ENCODE peak calls at places on chromosomes 7 and 10, in five cellular contexts. One of them, this sample, is unnamed.

GRCh38 chr10:110529596-110530011 is 31.9 kb downstream of the DUSP5 start:
- DNase-seq in esophagus squamous epithelium: no peak
- DNase-seq in AG08395: no peak
- DNase-seq in stimulated activated CD4-positive, alpha-beta T cell treated with anti-CD3 and anti-CD28 coated beads, Interleukin-4, amount 100 ng/mL, for 24 hours: peak; percentile 37
- DNase-seq in M059J: no peak
- DNase-seq in this sample: peak; percentile 60

GRCh38 chr7:94276797-94277196 is 117.9 kb upstream of the COL1A2 start:
- DNase-seq in esophagus squamous epithelium: no peak
- DNase-seq in AG08395: peak; percentile 44
- DNase-seq in stimulated activated CD4-positive, alpha-beta T cell treated with anti-CD3 and anti-CD28 coated beads, Interleukin-4, amount 100 ng/mL, for 24 hours: no peak
- DNase-seq in M059J: peak; percentile 64
- DNase-seq in this sample: no peak

GRCh38 chr10:31315453-31315852 is 3.6 kb upstream of the ZEB1 start:
- DNase-seq in M059J: peak; percentile 79
- DNase-seq in stimulated activated CD4-positive, alpha-beta T cell treated with anti-CD3 and anti-CD28 coated beads, Interleukin-4, amount 100 ng/mL, for 24 hours: no peak
- DNase-seq in esophagus squamous epithelium: no peak
- DNase-seq in AG08395: peak; percentile 84
- DNase-seq in this sample: no peak

GRCh38 chr7:107262857-107263256 is 94.1 kb downstream of the HBP1 start:
- DNase-seq in esophagus squamous epithelium: no peak
- DNase-seq in stimulated activated CD4-positive, alpha-beta T cell treated with anti-CD3 and anti-CD28 coated beads, Interleukin-4, amount 100 ng/mL, for 24 hours: no peak
- DNase-seq in M059J: no peak
- DNase-seq in AG08395: no peak
- DNase-seq in this sample: no peak

GRCh38 chr10:124063736-124064135 is 29.7 kb downstream of the CHST15 start:
- DNase-seq in stimulated activated CD4-positive, alpha-beta T cell treated with anti-CD3 and anti-CD28 coated beads, Interleukin-4, amount 100 ng/mL, for 24 hours: no peak
- DNase-seq in M059J: peak; percentile 87
- DNase-seq in esophagus squamous epithelium: no peak
- DNase-seq in AG08395: peak; percentile 89
- DNase-seq in this sample: no peak

GRCh38 chr10:25048463-25048862 is 32.1 kb downstream of the THNSL1 start:
- DNase-seq in stimulated activated CD4-positive, alpha-beta T cell treated with anti-CD3 and anti-CD28 coated beads, Interleukin-4, amount 100 ng/mL, for 24 hours: no peak
- DNase-seq in M059J: no peak
- DNase-seq in AG08395: no peak
- DNase-seq in esophagus squamous epithelium: no peak
- DNase-seq in this sample: no peak

GRCh38 chr10:81127931-81128330 is 590.2 kb downstream of the SH2D4B start:
- DNase-seq in AG08395: no peak
- DNase-seq in esophagus squamous epithelium: no peak
- DNase-seq in stimulated activated CD4-positive, alpha-beta T cell treated with anti-CD3 and anti-CD28 coated beads, Interleukin-4, amount 100 ng/mL, for 24 hours: no peak
- DNase-seq in M059J: peak; percentile 4
- DNase-seq in this sample: no peak

GRCh38 chr7:99617187-99617781 is 538 bp downstream of the ZSCAN25 start:
- DNase-seq in esophagus squamous epithelium: no peak
- DNase-seq in stimulated activated CD4-positive, alpha-beta T cell treated with anti-CD3 and anti-CD28 coated beads, Interleukin-4, amount 100 ng/mL, for 24 hours: no peak
- DNase-seq in AG08395: peak; percentile 17
- DNase-seq in M059J: no peak
- DNase-seq in this sample: no peak

GRCh38 chr10:21172774-21173432 is 275.8 kb upstream of the NEBL start:
- DNase-seq in M059J: no peak
- DNase-seq in stimulated activated CD4-positive, alpha-beta T cell treated with anti-CD3 and anti-CD28 coated beads, Interleukin-4, amount 100 ng/mL, for 24 hours: no peak
- DNase-seq in AG08395: no peak
- DNase-seq in esophagus squamous epithelium: no peak
- DNase-seq in this sample: no peak

This sample was measured in immature natural killer cell.